ENCODE peak calls at places on chromosomes 11 and 22, in nine cellular contexts. L, A, Y, I, Q, C, U, R and Z are unnamed samples.

GRCh38 chr22:20247010-20247505 is 21.1 kb downstream of the RTN4R start:
- DNase-seq in L (peak; percentile 54), A (no peak), Y (no peak), I (peak; percentile 69), Q (no peak), C (no peak), U (no peak), R (no peak), Z (no peak)

GRCh38 chr11:118295834-118296454 is 8.6 kb upstream of the CD3E start:
- DNase-seq in L (no peak), A (no peak), Y (no peak), I (no peak), Q (no peak), C (no peak), U (no peak), R (no peak), Z (no peak)

GRCh38 chr11:89660234-89660633 is 49.9 kb upstream of the TRIM77 start:
- DNase-seq in L (no peak), A (no peak), Y (no peak), I (no peak), Q (no peak), C (no peak), U (no peak), R (no peak), Z (no peak)

GRCh38 chr11:68928108-68928429 is 24.4 kb downstream of the IGHMBP2 start:
- DNase-seq in L (no peak), A (no peak), Y (no peak), I (no peak), Q (no peak), C (no peak), U (no peak), R (no peak), Z (no peak)

GRCh38 chr22:24938741-24939341 is 7.7 kb downstream of the LHFPL7 start:
- DNase-seq in L (no peak), A (peak; percentile 64), Y (peak; percentile 15), I (peak; percentile 59), Q (no peak), C (no peak), U (no peak), R (peak; percentile 14), Z (peak; percentile 35)

GRCh38 chr11:132427611-132428010 is 1057.2 kb downstream of the NTM start:
- DNase-seq in L (no peak), A (no peak), Y (no peak), I (no peak), Q (no peak), C (no peak), U (no peak), R (no peak), Z (no peak)

GRCh38 chr22:30856699-30857098 is 111.9 kb downstream of the MORC2 start:
- DNase-seq in L (no peak), A (no peak), Y (no peak), I (no peak), Q (no peak), C (no peak), U (no peak), R (no peak), Z (no peak)

GRCh38 chr11:59600636-59601035 is 14.9 kb downstream of the OSBP start:
- DNase-seq in L (no peak), A (no peak), Y (no peak), I (no peak), Q (no peak), C (no peak), U (no peak), R (no peak), Z (no peak)

GRCh38 chr11:61879152-61879551 is 12.2 kb downstream of the FADS3 start:
- DNase-seq in L (no peak), A (no peak), Y (no peak), I (no peak), Q (no peak), C (no peak), U (no peak), R (no peak), Z (no peak)

GRCh38 chr11:37755526-37755925 is 1157.5 kb upstream of the RAG2 start:
- DNase-seq in L (no peak), A (no peak), Y (no peak), I (no peak), Q (no peak), C (no peak), U (no peak), R (no peak), Z (no peak)

GRCh38 chr11:14644396-14645246 is 1.0 kb downstream of the PDE3B start:
- DNase-seq in L (peak; percentile 46), A (peak; percentile 49), Y (peak; percentile 51), I (no peak), Q (peak; percentile 34), C (peak; percentile 61), U (no peak), R (peak; percentile 34), Z (peak; percentile 49)

GRCh38 chr11:3995307-3995706 is 99.3 kb upstream of the RRM1 start:
- DNase-seq in L (no peak), A (no peak), Y (no peak), I (no peak), Q (no peak), C (no peak), U (no peak), R (no peak), Z (no peak)

GRCh38 chr11:48007677-48008076 is 27.3 kb downstream of the PTPRJ start:
- DNase-seq in L (no peak), A (no peak), Y (no peak), I (no peak), Q (no peak), C (no peak), U (no peak), R (no peak), Z (no peak)

GRCh38 chr11:85137597-85137996 is 489.5 kb downstream of the DLG2 start:
- DNase-seq in L (no peak), A (peak; percentile 2), Y (no peak), I (no peak), Q (no peak), C (no peak), U (no peak), R (no peak), Z (peak; percentile 11)

GRCh38 chr11:14653090-14653489 is 9.5 kb downstream of the PDE3B start:
- DNase-seq in L (no peak), A (no peak), Y (no peak), I (no peak), Q (no peak), C (no peak), U (no peak), R (no peak), Z (no peak)

GRCh38 chr11:130580372-130580771 is 131.9 kb downstream of the ADAMTS15 start:
- DNase-seq in L (peak; percentile 59), A (peak; percentile 83), Y (no peak), I (no peak), Q (no peak), C (no peak), U (peak; percentile 72), R (no peak), Z (peak; percentile 45)

GRCh38 chr11:9616042-9616640 is 42.7 kb downstream of the WEE1 start:
- DNase-seq in L (no peak), A (no peak), Y (no peak), I (no peak), Q (no peak), C (no peak), U (no peak), R (no peak), Z (no peak)

GRCh38 chr22:45802074-45802473 is 130.4 kb downstream of the ATXN10 start:
- DNase-seq in L (no peak), A (no peak), Y (no peak), I (no peak), Q (no peak), C (no peak), U (no peak), R (no peak), Z (no peak)

GRCh38 chr11:74321487-74322188 is 10.2 kb upstream of the P4HA3 start:
- DNase-seq in L (no peak), A (no peak), Y (no peak), I (no peak), Q (no peak), C (no peak), U (no peak), R (peak; percentile 18), Z (peak; percentile 88)

GRCh38 chr11:111660822-111661221 is 58.6 kb downstream of the SIK2 start:
- DNase-seq in L (no peak), A (no peak), Y (no peak), I (no peak), Q (no peak), C (no peak), U (no peak), R (no peak), Z (no peak)

GRCh38 chr22:45227645-45228400 is 12.9 kb downstream of the KIAA0930 start:
- DNase-seq in L (peak; percentile 63), A (no peak), Y (no peak), I (no peak), Q (no peak), C (peak; percentile 73), U (peak; percentile 87), R (no peak), Z (no peak)

GRCh38 chr11:35781342-35782171 is 119.0 kb downstream of the TRIM44 start:
- DNase-seq in L (no peak), A (no peak), Y (no peak), I (no peak), Q (no peak), C (no peak), U (no peak), R (no peak), Z (no peak)

GRCh38 chr22:44455151-44455962 is 42.7 kb downstream of the RTL6 start:
- DNase-seq in L (no peak), A (no peak), Y (peak; percentile 51), I (no peak), Q (no peak), C (no peak), U (no peak), R (peak; percentile 26), Z (no peak)

GRCh38 chr22:46516638-46517037 is 20.8 kb downstream of the CELSR1 start:
- DNase-seq in L (no peak), A (no peak), Y (no peak), I (no peak), Q (no peak), C (no peak), U (no peak), R (no peak), Z (no peak)

GRCh38 chr22:46111645-46112306 is 38.5 kb upstream of the PPARA start:
- DNase-seq in L (no peak), A (no peak), Y (no peak), I (no peak), Q (no peak), C (no peak), U (no peak), R (no peak), Z (no peak)